ENCODE peak calls at places on chromosomes 11 and 22, in nine cellular contexts. F, U, B, L, X, D, N, M and G are unnamed samples.
A peak's percentile ranks its signal among the peaks of the same experiment; 100 is the strongest.

GRCh38 chr22:24824915-24825314 is 18.9 kb downstream of the SGSM1 start:
- DNase-seq in F (no peak), U (no peak), B (no peak), L (no peak), X (no peak), D (no peak), N (no peak), M (no peak), G (no peak)

GRCh38 chr11:102110761-102111010 is 439 bp downstream of the YAP1 start:
- DNase-seq in F (no peak), U (no peak), B (no peak), L (no peak), X (no peak), D (no peak), N (no peak), M (no peak), G (no peak)

GRCh38 chr22:19429950-19430889 is 1.3 kb downstream of the HIRA start:
- DNase-seq in F (no peak), U (no peak), B (peak; percentile 28), L (no peak), X (no peak), D (peak; percentile 67), N (peak; percentile 16), M (peak; percentile 41), G (no peak)

GRCh38 chr11:67998150-67999045 is 5.5 kb downstream of the UNC93B1 start:
- DNase-seq in F (no peak), U (no peak), B (no peak), L (no peak), X (no peak), D (no peak), N (no peak), M (no peak), G (no peak)

GRCh38 chr11:45238724-45239123 is 47.4 kb downstream of the SYT13 start:
- DNase-seq in F (no peak), U (no peak), B (no peak), L (no peak), X (no peak), D (no peak), N (no peak), M (no peak), G (no peak)

GRCh38 chr22:26756675-26757293 is 99.4 kb downstream of the MIAT start:
- DNase-seq in F (peak; percentile 53), U (peak; percentile 60), B (peak; percentile 48), L (peak; percentile 36), X (peak; percentile 30), D (peak; percentile 69), N (peak; percentile 46), M (peak; percentile 68), G (no peak)

GRCh38 chr11:28461338-28461737 is 353.1 kb downstream of the METTL15 start:
- DNase-seq in F (no peak), U (no peak), B (no peak), L (no peak), X (no peak), D (no peak), N (peak; percentile 44), M (no peak), G (no peak)

GRCh38 chr11:109123811-109124787 is 297.9 kb upstream of the C11orf87 start:
- DNase-seq in F (no peak), U (no peak), B (peak; percentile 57), L (no peak), X (no peak), D (peak; percentile 35), N (no peak), M (no peak), G (no peak)

GRCh38 chr11:59224419-59224928 is 11.7 kb upstream of the MPEG1 start:
- DNase-seq in F (no peak), U (peak; percentile 65), B (peak; percentile 39), L (peak; percentile 34), X (no peak), D (no peak), N (peak; percentile 25), M (no peak), G (no peak)

GRCh38 chr11:74726547-74727182 is 4.6 kb downstream of the CHRDL2 start:
- DNase-seq in F (peak; percentile 71), U (peak; percentile 71), B (peak; percentile 70), L (peak; percentile 81), X (peak; percentile 70), D (peak; percentile 73), N (peak; percentile 60), M (peak; percentile 83), G (peak; percentile 66)

GRCh38 chr11:69708731-69709401 is 5.0 kb upstream of the FGF19 start:
- DNase-seq in F (no peak), U (no peak), B (no peak), L (no peak), X (no peak), D (no peak), N (no peak), M (no peak), G (no peak)

GRCh38 chr11:123246749-123247497 is 51.9 kb upstream of the CLMP start:
- DNase-seq in F (peak; percentile 78), U (peak; percentile 82), B (peak; percentile 79), L (peak; percentile 80), X (peak; percentile 80), D (peak; percentile 93), N (peak; percentile 68), M (peak; percentile 78), G (peak; percentile 78)

GRCh38 chr11:6320411-6321207 is at the start of gene CAVIN3:
- DNase-seq in F (peak; percentile 88), U (peak; percentile 85), B (peak; percentile 90), L (peak; percentile 89), X (peak; percentile 90), D (peak; percentile 67), N (peak; percentile 79), M (peak; percentile 90), G (peak; percentile 82)

GRCh38 chr11:103659743-103660142 is 376.7 kb upstream of the DDI1 start:
- DNase-seq in F (no peak), U (no peak), B (no peak), L (no peak), X (no peak), D (peak; percentile 53), N (no peak), M (no peak), G (no peak)

GRCh38 chr11:128494418-128495332 is 92.7 kb downstream of the ETS1 start:
- DNase-seq in F (no peak), U (no peak), B (no peak), L (no peak), X (no peak), D (no peak), N (no peak), M (no peak), G (no peak)

GRCh38 chr11:128491195-128491936 is 96.0 kb downstream of the ETS1 start:
- DNase-seq in F (no peak), U (no peak), B (no peak), L (no peak), X (no peak), D (no peak), N (no peak), M (no peak), G (no peak)

GRCh38 chr11:128492903-128493569 is 94.3 kb downstream of the ETS1 start:
- DNase-seq in F (no peak), U (no peak), B (no peak), L (no peak), X (no peak), D (no peak), N (no peak), M (no peak), G (no peak)

GRCh38 chr11:128492461-128492860 is 94.9 kb downstream of the ETS1 start:
- DNase-seq in F (no peak), U (no peak), B (no peak), L (no peak), X (no peak), D (no peak), N (peak; percentile 76), M (no peak), G (no peak)

GRCh38 chr11:128493570-128493965 is 93.8 kb downstream of the ETS1 start:
- DNase-seq in F (no peak), U (no peak), B (no peak), L (no peak), X (no peak), D (no peak), N (no peak), M (no peak), G (no peak)
- H3K27ac ChIP-seq in F (no peak overlapping the region), U (peak overlapping the region; percentile 63), B (peak overlapping the region; percentile 97), L (peak overlapping the region; percentile 67), X (peak overlapping the region; percentile 31), D (no peak overlapping the region), N (no peak overlapping the region), M (peak overlapping the region; percentile 12), G (peak overlapping the region; percentile 74)

DNA sequence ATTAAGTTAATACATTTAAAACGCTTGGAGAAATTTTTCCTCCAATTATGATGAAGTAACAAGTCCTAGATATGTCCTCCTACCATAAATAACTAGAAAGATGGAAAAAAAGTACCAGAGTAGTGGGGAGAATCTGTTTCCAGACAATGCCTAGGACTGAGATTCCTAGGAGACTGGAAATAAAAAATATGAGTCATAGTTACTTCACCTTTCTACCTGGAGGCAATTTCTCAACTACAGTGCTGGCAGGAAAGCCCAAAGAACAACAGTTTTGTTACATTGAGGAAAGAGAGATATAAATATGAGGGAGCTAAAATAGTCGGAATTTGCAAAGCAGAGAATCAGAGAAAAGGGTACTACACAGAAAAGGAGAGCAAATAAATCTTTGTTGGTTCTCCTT is 202.1 kb upstream of the ARHGAP42 start:
- DNase-seq in F (no peak), U (no peak), B (no peak), L (no peak), X (no peak), D (no peak), N (no peak), M (no peak), G (no peak)
- H3K27me3 ChIP-seq in F (no peaks in the 10 kb centered on the region), U (no peaks in the 10 kb centered on the region), B (no peaks in the 10 kb centered on the region), L (no peaks in the 10 kb centered on the region), X (no peaks in the 10 kb centered on the region), D (no peaks in the 10 kb centered on the region), N (no peaks in the 10 kb centered on the region), M (no peaks in the 10 kb centered on the region), G (no peaks in the 10 kb centered on the region)

GRCh38 chr11:110777765-110778164 is 65.5 kb upstream of the ARHGAP20 start:
- DNase-seq in F (no peak), U (peak; percentile 31), B (peak; percentile 20), L (peak; percentile 18), X (peak; percentile 36), D (peak; percentile 44), N (peak; percentile 95), M (no peak), G (no peak)
- H3K27ac ChIP-seq in F (no peak overlapping the region), U (peak overlapping the region; percentile 63), B (no peak overlapping the region), L (peak overlapping the region; percentile 34), X (peak overlapping the region; percentile 31), D (no peak overlapping the region), N (peak overlapping the region; percentile 50), M (no peak overlapping the region), G (peak overlapping the region; percentile 71)

GRCh38 chr22:44591146-44591790 is 93.2 kb upstream of the RTL6 start:
- DNase-seq in F (no peak), U (no peak), B (no peak), L (no peak), X (no peak), D (no peak), N (no peak), M (no peak), G (no peak)

GRCh38 chr22:44592466-44593180 is 94.6 kb upstream of the RTL6 start:
- DNase-seq in F (no peak), U (no peak), B (no peak), L (no peak), X (no peak), D (peak; percentile 30), N (no peak), M (no peak), G (no peak)

GRCh38 chr22:44589831-44590230 is 91.8 kb upstream of the RTL6 start:
- DNase-seq in F (no peak), U (no peak), B (no peak), L (no peak), X (no peak), D (no peak), N (no peak), M (no peak), G (no peak)

GRCh38 chr22:44588348-44588747 is 90.3 kb upstream of the RTL6 start:
- DNase-seq in F (no peak), U (no peak), B (no peak), L (no peak), X (no peak), D (no peak), N (no peak), M (no peak), G (no peak)

GRCh38 chr22:44590291-44590690 is 92.3 kb upstream of the RTL6 start:
- DNase-seq in F (no peak), U (no peak), B (no peak), L (no peak), X (no peak), D (no peak), N (no peak), M (no peak), G (no peak)
- H3K27me3 ChIP-seq in F (no peaks in the 10 kb centered on the region), U (peaks cover 32% of the 10 kb centered on the region), B (peaks cover 12% of the 10 kb centered on the region), L (no peaks in the 10 kb centered on the region), X (peaks cover 64% of the 10 kb centered on the region), D (no peaks in the 10 kb centered on the region), N (peaks cover 3% of the 10 kb centered on the region), M (no peaks in the 10 kb centered on the region), G (peaks cover 8% of the 10 kb centered on the region)